ENCODE peak calls at places on chromosomes 11 and 22, in five cellular contexts. One of them, this sample, is unnamed.

GRCh38 chr11:13679768-13680167 is 11.3 kb downstream of the FAR1 start:
- DNase-seq in psoas muscle: no peak
- DNase-seq in activated CD4-positive, CD25-positive, alpha-beta regulatory T cell: no peak
- DNase-seq in anterior cingulate cortex: no peak
- DNase-seq in cardiac muscle cell: no peak
- DNase-seq in this sample: no peak

GRCh38 chr11:101706541-101706940 is 122.7 kb upstream of the TRPC6 start:
- DNase-seq in psoas muscle: no peak
- DNase-seq in activated CD4-positive, CD25-positive, alpha-beta regulatory T cell: no peak
- DNase-seq in anterior cingulate cortex: no peak
- DNase-seq in cardiac muscle cell: no peak
- DNase-seq in this sample: no peak

GRCh38 chr22:22171357-22172218 is 73.0 kb upstream of the VPREB1 start:
- DNase-seq in psoas muscle: no peak
- DNase-seq in activated CD4-positive, CD25-positive, alpha-beta regulatory T cell: no peak
- DNase-seq in anterior cingulate cortex: no peak
- DNase-seq in cardiac muscle cell: peak
- DNase-seq in this sample: no peak

GRCh38 chr11:134037093-134037908 is 31.6 kb upstream of the JAM3 start:
- DNase-seq in psoas muscle: peak
- DNase-seq in activated CD4-positive, CD25-positive, alpha-beta regulatory T cell: peak
- DNase-seq in anterior cingulate cortex: no peak
- DNase-seq in cardiac muscle cell: peak
- DNase-seq in this sample: peak

GRCh38 chr11:36258730-36259360 is 30.4 kb downstream of the COMMD9 start:
- DNase-seq in psoas muscle: peak
- DNase-seq in activated CD4-positive, CD25-positive, alpha-beta regulatory T cell: no peak
- DNase-seq in anterior cingulate cortex: no peak
- DNase-seq in cardiac muscle cell: peak
- DNase-seq in this sample: no peak

GRCh38 chr11:23406131-23406819 is 546.0 kb upstream of the CCDC179 start:
- DNase-seq in psoas muscle: no peak
- DNase-seq in activated CD4-positive, CD25-positive, alpha-beta regulatory T cell: no peak
- DNase-seq in anterior cingulate cortex: no peak
- DNase-seq in cardiac muscle cell: no peak
- DNase-seq in this sample: no peak

GRCh38 chr11:60143768-60144167 is 39.1 kb downstream of the MS4A6A start:
- DNase-seq in psoas muscle: no peak
- DNase-seq in activated CD4-positive, CD25-positive, alpha-beta regulatory T cell: no peak
- DNase-seq in anterior cingulate cortex: no peak
- DNase-seq in cardiac muscle cell: no peak
- DNase-seq in this sample: no peak

GRCh38 chr22:39923689-39924088 is 22.8 kb downstream of the GRAP2 start:
- DNase-seq in psoas muscle: no peak
- DNase-seq in activated CD4-positive, CD25-positive, alpha-beta regulatory T cell: no peak
- DNase-seq in anterior cingulate cortex: no peak
- DNase-seq in cardiac muscle cell: no peak
- DNase-seq in this sample: no peak

GRCh38 chr22:29503811-29504372 is 23.9 kb downstream of the NEFH start:
- DNase-seq in psoas muscle: peak
- DNase-seq in activated CD4-positive, CD25-positive, alpha-beta regulatory T cell: no peak
- DNase-seq in anterior cingulate cortex: no peak
- DNase-seq in cardiac muscle cell: peak
- DNase-seq in this sample: no peak

GRCh38 chr11:122843281-122844150 is 5.2 kb downstream of the CRTAM start:
- DNase-seq in psoas muscle: no peak
- DNase-seq in activated CD4-positive, CD25-positive, alpha-beta regulatory T cell: no peak
- DNase-seq in anterior cingulate cortex: no peak
- DNase-seq in cardiac muscle cell: no peak
- DNase-seq in this sample: no peak

GRCh38 chr22:19875061-19875530 is 20.4 kb upstream of the GNB1L start:
- DNase-seq in psoas muscle: peak
- DNase-seq in activated CD4-positive, CD25-positive, alpha-beta regulatory T cell: no peak
- DNase-seq in anterior cingulate cortex: no peak
- DNase-seq in cardiac muscle cell: no peak
- DNase-seq in this sample: no peak

GRCh38 chr11:128497057-128497957 is 90.1 kb downstream of the ETS1 start:
- DNase-seq in psoas muscle: peak
- DNase-seq in activated CD4-positive, CD25-positive, alpha-beta regulatory T cell: no peak
- DNase-seq in anterior cingulate cortex: no peak
- DNase-seq in cardiac muscle cell: peak
- DNase-seq in this sample: no peak

GRCh38 chr11:7999795-8000194 is 12.7 kb downstream of the EIF3F start:
- DNase-seq in psoas muscle: no peak
- DNase-seq in activated CD4-positive, CD25-positive, alpha-beta regulatory T cell: no peak
- DNase-seq in anterior cingulate cortex: no peak
- DNase-seq in cardiac muscle cell: no peak
- DNase-seq in this sample: no peak

GRCh38 chr11:46270707-46271106 is 6.8 kb upstream of the CREB3L1 start:
- DNase-seq in psoas muscle: no peak
- DNase-seq in activated CD4-positive, CD25-positive, alpha-beta regulatory T cell: no peak
- DNase-seq in anterior cingulate cortex: no peak
- DNase-seq in cardiac muscle cell: no peak
- DNase-seq in this sample: no peak

GRCh38 chr11:97345031-97345430 is 955.2 kb downstream of the JRKL start:
- DNase-seq in psoas muscle: no peak
- DNase-seq in activated CD4-positive, CD25-positive, alpha-beta regulatory T cell: no peak
- DNase-seq in anterior cingulate cortex: no peak
- DNase-seq in cardiac muscle cell: no peak
- DNase-seq in this sample: no peak

GRCh38 chr11:34916810-34917780 is 677 bp downstream of the PDHX start:
- DNase-seq in psoas muscle: no peak
- DNase-seq in activated CD4-positive, CD25-positive, alpha-beta regulatory T cell: no peak
- DNase-seq in anterior cingulate cortex: no peak
- DNase-seq in cardiac muscle cell: peak
- DNase-seq in this sample: no peak

GRCh38 chr11:130178992-130179391 is 19.4 kb downstream of the ST14 start:
- DNase-seq in psoas muscle: no peak
- DNase-seq in activated CD4-positive, CD25-positive, alpha-beta regulatory T cell: no peak
- DNase-seq in anterior cingulate cortex: no peak
- DNase-seq in cardiac muscle cell: no peak
- DNase-seq in this sample: no peak

GRCh38 chr11:35617687-35618496 is at the start of gene FJX1:
- DNase-seq in psoas muscle: peak
- DNase-seq in activated CD4-positive, CD25-positive, alpha-beta regulatory T cell: no peak
- DNase-seq in anterior cingulate cortex: peak
- DNase-seq in cardiac muscle cell: peak
- DNase-seq in this sample: no peak

This sample was measured in memory B cell.